ENCODE peak calls at places on chromosomes 12 and 14, in five cellular contexts. O is iPS-NIHi11; S is activated naive CD8-positive, alpha-beta T cell treated with anti-CD3 and anti-CD28 coated beads, Interleukin-2, amount 50 U/mL, for 16 hours; Z is NCI-H226; B is skeletal muscle cell. F is an unnamed sample.

GRCh38 chr12:104733717-104734175 is 224.3 kb downstream of the SLC41A2 start:
- DNase-seq in S (no peak), Z (peak), B (no peak), O (peak), F (peak)

GRCh38 chr12:319116-319515 is 56.5 kb upstream of the SLC6A13 start:
- DNase-seq in B (no peak), Z (no peak), S (no peak), O (no peak), F (no peak)

GRCh38 chr12:94898388-94898787 is 105.1 kb downstream of the NDUFA12 start:
- DNase-seq in Z (no peak), O (peak), S (no peak), B (no peak), F (no peak)

GRCh38 chr12:98830657-98831056 is 185.6 kb downstream of the APAF1 start:
- DNase-seq in S (no peak), O (no peak), B (no peak), Z (no peak), F (no peak)

GRCh38 chr14:52694761-52695480 is 437 bp downstream of the ERO1A start:
- DNase-seq in B (peak), O (peak), S (no peak), Z (peak), F (peak)

GRCh38 chr14:24058260-24058950 is 6.6 kb downstream of the CARMIL3 start:
- DNase-seq in O (peak), B (no peak), Z (peak), S (no peak), F (peak)

GRCh38 chr12:43758247-43758727 is 303 bp downstream of the PUS7L start:
- DNase-seq in O (peak), S (no peak), B (no peak), Z (peak), F (peak)

GRCh38 chr14:52395728-52396127 is 81.6 kb downstream of the PTGER2 start:
- DNase-seq in Z (no peak), B (no peak), O (no peak), S (no peak), F (no peak)

GRCh38 chr14:73829526-73830431 is 21.9 kb upstream of the PTGR2 start:
- DNase-seq in S (no peak), O (no peak), Z (no peak), B (no peak), F (no peak)

GRCh38 chr14:42378880-42379279 is 772.2 kb downstream of the LRFN5 start:
- DNase-seq in O (no peak), Z (no peak), B (no peak), S (no peak), F (no peak)

GRCh38 chr14:64760146-64760755 is 56.0 kb downstream of the PLEKHG3 start:
- DNase-seq in B (no peak), O (peak), Z (peak), S (no peak), F (peak)

GRCh38 chr12:122395319-122395718 is 27.1 kb downstream of the CLIP1 start:
- DNase-seq in B (peak), Z (peak), S (no peak), O (no peak), F (peak)

GRCh38 chr12:57268264-57268663 is 17.3 kb upstream of the STAC3 start:
- DNase-seq in Z (no peak), B (no peak), O (no peak), S (no peak), F (no peak)

GRCh38 chr12:29691146-29691854 is 92.4 kb downstream of the TMTC1 start:
- DNase-seq in O (no peak), Z (no peak), B (no peak), S (no peak), F (no peak)

F was measured in SK-N-SH.